ENCODE peak calls at places on chromosomes 4 and X, in six cellular contexts. K, H, O, Q, C and J are unnamed samples.

GRCh38 chrX:10972731-10973130 is 138.4 kb upstream of the HCCS start:
- DNase-seq in C (no peak), O (no peak), Q (no peak), K (no peak), H (no peak), J (no peak)

GRCh38 chr4:67035501-67035900 is 509.8 kb downstream of the CENPC start:
- DNase-seq in K (no peak), Q (no peak), H (no peak), C (peak), O (no peak), J (peak)

GRCh38 chr4:95728145-95728544 is 111.7 kb upstream of the PDHA2 start:
- DNase-seq in Q (no peak), H (no peak), K (no peak), O (no peak), C (peak), J (no peak)

GRCh38 chrX:99798951-99799350 is 611.1 kb downstream of the PCDH19 start:
- DNase-seq in C (no peak), Q (no peak), K (no peak), H (no peak), O (no peak), J (no peak)

GRCh38 chr4:80265571-80266266 is 745 bp upstream of the FGF5 start:
- DNase-seq in C (peak), K (no peak), O (no peak), H (no peak), Q (no peak), J (no peak)

GRCh38 chr4:6272863-6273660 is 3.4 kb downstream of the WFS1 start:
- DNase-seq in H (no peak), O (no peak), K (no peak), Q (peak), C (peak), J (no peak)

GRCh38 chr4:107519057-107519456 is 201.0 kb downstream of the PAPSS1 start:
- DNase-seq in H (peak), C (peak), Q (peak), K (no peak), O (no peak), J (peak)

GRCh38 chrX:131577433-131577832 is 33.6 kb downstream of the OR13H1 start:
- DNase-seq in C (no peak), H (no peak), Q (no peak), K (no peak), O (no peak), J (no peak)

GRCh38 chr4:58587856-58588255 is 1477.7 kb upstream of the IGFBP7 start:
- DNase-seq in O (no peak), K (no peak), H (no peak), Q (no peak), C (peak), J (no peak)

GRCh38 chrX:122055450-122055849 is 1008.0 kb downstream of the GLUD2 start:
- DNase-seq in K (no peak), Q (no peak), O (no peak), C (no peak), H (no peak), J (no peak)

GRCh38 chr4:152109585-152110509 is 349.0 kb upstream of the GATB start:
- DNase-seq in H (no peak), K (no peak), C (no peak), Q (no peak), O (no peak), J (no peak)

GRCh38 chr4:153901220-153901619 is 112.3 kb upstream of the SFRP2 start:
- DNase-seq in O (no peak), H (no peak), K (no peak), C (no peak), Q (no peak), J (no peak)

GRCh38 chr4:31557444-31557843 is 837.3 kb downstream of the PCDH7 start:
- DNase-seq in O (no peak), H (no peak), Q (no peak), K (no peak), C (peak), J (no peak)

GRCh38 chr4:76147454-76148141 is 599 bp downstream of the NUP54 start:
- DNase-seq in K (no peak), Q (peak), C (peak), O (peak), H (peak), J (peak)

GRCh38 chr4:153451931-153452660 is 14.1 kb upstream of the TMEM131L start:
- DNase-seq in Q (no peak), O (no peak), K (no peak), C (no peak), H (no peak), J (no peak)

GRCh38 chr4:145351922-145352321 is 129.7 kb upstream of the SMAD1 start:
- DNase-seq in H (no peak), O (no peak), K (no peak), C (no peak), Q (no peak), J (no peak)

GRCh38 chr4:108157655-108158054 is 11.1 kb downstream of the LEF1 start:
- DNase-seq in C (no peak), O (no peak), H (no peak), Q (no peak), K (no peak), J (no peak)

GRCh38 chr4:11281720-11282119 is 147.0 kb downstream of the HS3ST1 start:
- DNase-seq in K (no peak), Q (no peak), O (no peak), C (peak), H (no peak), J (no peak)

GRCh38 chrX:17826609-17827496 is 34.2 kb downstream of the RAI2 start:
- DNase-seq in Q (no peak), H (no peak), O (no peak), K (no peak), C (no peak), J (no peak)

GRCh38 chr4:84596826-84597225 is 13.9 kb downstream of the CDS1 start:
- DNase-seq in C (peak), Q (no peak), K (no peak), H (no peak), O (no peak), J (peak)

GRCh38 chrX:10549280-10549679 is 71.1 kb downstream of the MID1 start:
- DNase-seq in H (no peak), C (no peak), Q (no peak), K (no peak), O (no peak), J (peak)

GRCh38 chr4:177356191-177356590 is 46.5 kb downstream of the NEIL3 start:
- DNase-seq in Q (no peak), C (peak), H (no peak), K (no peak), O (no peak), J (no peak)

GRCh38 chr4:138609943-138610350 is 367.8 kb upstream of the SLC7A11 start:
- DNase-seq in K (no peak), C (no peak), O (no peak), H (no peak), Q (no peak), J (no peak)

GRCh38 chr4:130257271-130257670 is 1161.3 kb downstream of the C4orf33 start:
- DNase-seq in H (no peak), C (peak), Q (peak), K (no peak), O (no peak), J (no peak)

GRCh38 chr4:3864736-3865721 is 98.8 kb downstream of the ADRA2C start:
- DNase-seq in C (no peak), K (no peak), H (no peak), O (no peak), Q (no peak), J (no peak)

GRCh38 chr4:71396382-71396781 is 57.6 kb downstream of the SLC4A4 start:
- DNase-seq in C (peak), H (no peak), Q (no peak), K (no peak), O (no peak), J (no peak)

GRCh38 chr4:30264465-30264864 is 455.7 kb upstream of the PCDH7 start:
- DNase-seq in K (no peak), O (no peak), Q (no peak), H (no peak), C (no peak), J (no peak)

GRCh38 chr4:169707958-169708643 is 49.6 kb downstream of the HPF1 start:
- DNase-seq in Q (no peak), O (no peak), K (no peak), H (no peak), C (no peak), J (no peak)

GRCh38 chr4:89397464-89397863 is 89.9 kb upstream of the GPRIN3 start:
- DNase-seq in K (no peak), O (no peak), Q (no peak), H (no peak), C (peak), J (peak)

GRCh38 chrX:1165535-1166196 is 46.8 kb downstream of the CRLF2 start:
- DNase-seq in Q (no peak), K (no peak), H (no peak), C (no peak), O (no peak), J (no peak)

GRCh38 chr4:95548738-95549245 is at the start of gene UNC5C:
- DNase-seq in C (no peak), O (no peak), K (no peak), H (no peak), Q (peak), J (no peak)

GRCh38 chr4:120096508-120097297 is 30.1 kb upstream of the MAD2L1 start:
- DNase-seq in H (no peak), O (no peak), C (peak), K (no peak), Q (no peak), J (no peak)

GRCh38 chr4:158769175-158769831 is 477 bp downstream of the FNIP2 start:
- DNase-seq in K (no peak), O (peak), Q (no peak), H (no peak), C (peak), J (no peak)